ENCODE peak calls at places on chromosome 11, in five cellular contexts. K is K562, R is H1, B is HCT116, X is SK-N-SH. A is an unnamed sample.

GRCh38 chr11:110323786-110324185 is 27.4 kb upstream of the RDX start:
- DNase-seq in K (no peak), R (no peak), B (no peak), X (no peak), A (no peak)

GRCh38 chr11:2385156-2386151 is 8.3 kb downstream of the CD81 start:
- DNase-seq in K (no peak), R (no peak), B (no peak), X (no peak), A (no peak)

GRCh38 chr11:10742460-10743208 is 8.4 kb upstream of the CTR9 start:
- DNase-seq in K (peak), R (no peak), B (no peak), X (peak), A (no peak)

GRCh38 chr11:1494650-1495049 is 8.1 kb upstream of the MOB2 start:
- DNase-seq in K (no peak), R (no peak), B (no peak), X (no peak), A (peak)

GRCh38 chr11:64237484-64237951 is 3.1 kb downstream of the VEGFB start:
- DNase-seq in K (no peak), R (no peak), B (no peak), X (no peak), A (peak)

GRCh38 chr11:35177370-35177769 is 38.4 kb downstream of the CD44 start:
- DNase-seq in K (no peak), R (no peak), B (no peak), X (no peak), A (no peak)

GRCh38 chr11:23540101-23540561 is 679.9 kb upstream of the CCDC179 start:
- DNase-seq in K (peak), R (peak), B (no peak), X (peak), A (peak)

GRCh38 chr11:66981976-66982578 is 7.0 kb downstream of the C11orf86 start:
- DNase-seq in K (peak), R (no peak), B (peak), X (peak), A (peak)

GRCh38 chr11:10308208-10308954 is 3.5 kb downstream of the ADM start:
- DNase-seq in K (no peak), R (no peak), B (no peak), X (no peak), A (no peak)

GRCh38 chr11:92190535-92191206 is 33.9 kb upstream of the FAT3 start:
- DNase-seq in K (no peak), R (no peak), B (no peak), X (no peak), A (no peak)

GRCh38 chr11:131658952-131659351 is 288.5 kb downstream of the NTM start:
- DNase-seq in K (no peak), R (no peak), B (no peak), X (no peak), A (no peak)

GRCh38 chr11:118892515-118892914 is 8.8 kb downstream of the CXCR5 start:
- DNase-seq in K (no peak), R (no peak), B (no peak), X (no peak), A (peak)

GRCh38 chr11:121416909-121417567 is 35.1 kb upstream of the SORL1 start:
- DNase-seq in K (no peak), R (no peak), B (no peak), X (no peak), A (peak)

GRCh38 chr11:29623144-29623722 is 393.6 kb downstream of the KCNA4 start:
- DNase-seq in K (no peak), R (peak), B (no peak), X (no peak), A (no peak)

GRCh38 chr11:115939726-115940421 is 435.7 kb upstream of the CADM1 start:
- DNase-seq in K (no peak), R (no peak), B (no peak), X (no peak), A (no peak)

GRCh38 chr11:118876261-118876660 is 7.4 kb upstream of the CXCR5 start:
- DNase-seq in K (no peak), R (no peak), B (no peak), X (no peak), A (no peak)

GRCh38 chr11:36261094-36261493 is 28.1 kb downstream of the COMMD9 start:
- DNase-seq in K (no peak), R (no peak), B (no peak), X (no peak), A (no peak)

GRCh38 chr11:81070948-81071347 is 1630.1 kb upstream of the TENM4 start:
- DNase-seq in K (no peak), R (no peak), B (no peak), X (no peak), A (no peak)

GRCh38 chr11:2525166-2525861 is 80.5 kb downstream of the KCNQ1 start:
- DNase-seq in K (no peak), R (no peak), B (no peak), X (no peak), A (no peak)

GRCh38 chr11:2267871-2268825 is 2.2 kb downstream of the ASCL2 start:
- DNase-seq in K (no peak), R (no peak), B (no peak), X (no peak), A (no peak)

GRCh38 chr11:65454311-65454695 is 31.7 kb downstream of the NEAT1 start:
- DNase-seq in K (no peak), R (no peak), B (no peak), X (no peak), A (no peak)

GRCh38 chr11:8229299-8230177 is 34.1 kb downstream of the LMO1 start:
- DNase-seq in K (no peak), R (no peak), B (no peak), X (peak), A (no peak)

GRCh38 chr11:35927730-35928129 is 16.1 kb upstream of the LDLRAD3 start:
- DNase-seq in K (no peak), R (no peak), B (no peak), X (no peak), A (peak)

GRCh38 chr11:6925636-6926207 is 504 bp upstream of the ZNF215 start:
- DNase-seq in K (peak), R (no peak), B (peak), X (no peak), A (no peak)

GRCh38 chr11:23236846-23237550 is 376.7 kb upstream of the CCDC179 start:
- DNase-seq in K (no peak), R (no peak), B (no peak), X (no peak), A (no peak)

GRCh38 chr11:61297341-61297740 is 2.2 kb upstream of the VWCE start:
- DNase-seq in K (no peak), R (no peak), B (no peak), X (no peak), A (peak)

GRCh38 chr11:35365961-35366360 is 53.4 kb downstream of the SLC1A2 start:
- DNase-seq in K (no peak), R (no peak), B (no peak), X (no peak), A (no peak)

GRCh38 chr11:116576523-116576922 is 196.3 kb downstream of the BUD13 start:
- DNase-seq in K (no peak), R (no peak), B (no peak), X (no peak), A (no peak)

GRCh38 chr11:29343465-29344333 is 673.1 kb downstream of the KCNA4 start:
- DNase-seq in K (peak), R (peak), B (peak), X (peak), A (peak)

GRCh38 chr11:2480874-2481220 is 36.0 kb downstream of the KCNQ1 start:
- DNase-seq in K (no peak), R (no peak), B (no peak), X (no peak), A (no peak)

GRCh38 chr11:8719260-8720190 is 36.9 kb downstream of the RPL27A start:
- DNase-seq in K (no peak), R (no peak), B (peak), X (no peak), A (no peak)

GRCh38 chr11:2804701-2805387 is 80.7 kb downstream of the CDKN1C start:
- DNase-seq in K (no peak), R (peak), B (no peak), X (no peak), A (no peak)

GRCh38 chr11:33329705-33330329 is 72.6 kb downstream of the HIPK3 start:
- DNase-seq in K (peak), R (no peak), B (peak), X (peak), A (peak)

GRCh38 chr11:128686745-128687177 is 7.1 kb upstream of the FLI1 start:
- DNase-seq in K (no peak), R (peak), B (no peak), X (peak), A (peak)

DNA sequence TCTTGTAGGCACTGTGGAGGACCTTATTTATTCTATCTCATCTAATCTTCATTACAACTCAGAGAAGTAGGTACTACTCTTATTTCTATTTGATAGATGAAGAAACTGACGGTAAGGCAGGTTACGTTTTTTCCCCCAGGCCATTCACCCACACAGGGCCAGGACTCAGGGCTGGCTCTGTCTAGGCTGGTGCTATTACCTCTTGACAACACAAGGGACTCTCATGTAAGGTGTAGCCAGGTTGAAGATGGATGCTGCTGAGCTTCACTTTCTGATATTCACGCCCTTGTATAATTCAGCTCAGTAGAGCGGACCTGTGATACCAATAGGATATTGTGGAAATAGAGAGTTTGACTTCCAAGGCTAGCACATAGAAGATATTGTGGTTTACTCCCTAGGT is 413.1 kb upstream of the NARS2 start:
- DNase-seq in K (no peak), R (no peak), B (no peak), X (no peak), A (no peak)
- TF ChIP-seq JUND in K (no peak), R (no peak), B (no peak), X (no peak), A (no peak)

DNA sequence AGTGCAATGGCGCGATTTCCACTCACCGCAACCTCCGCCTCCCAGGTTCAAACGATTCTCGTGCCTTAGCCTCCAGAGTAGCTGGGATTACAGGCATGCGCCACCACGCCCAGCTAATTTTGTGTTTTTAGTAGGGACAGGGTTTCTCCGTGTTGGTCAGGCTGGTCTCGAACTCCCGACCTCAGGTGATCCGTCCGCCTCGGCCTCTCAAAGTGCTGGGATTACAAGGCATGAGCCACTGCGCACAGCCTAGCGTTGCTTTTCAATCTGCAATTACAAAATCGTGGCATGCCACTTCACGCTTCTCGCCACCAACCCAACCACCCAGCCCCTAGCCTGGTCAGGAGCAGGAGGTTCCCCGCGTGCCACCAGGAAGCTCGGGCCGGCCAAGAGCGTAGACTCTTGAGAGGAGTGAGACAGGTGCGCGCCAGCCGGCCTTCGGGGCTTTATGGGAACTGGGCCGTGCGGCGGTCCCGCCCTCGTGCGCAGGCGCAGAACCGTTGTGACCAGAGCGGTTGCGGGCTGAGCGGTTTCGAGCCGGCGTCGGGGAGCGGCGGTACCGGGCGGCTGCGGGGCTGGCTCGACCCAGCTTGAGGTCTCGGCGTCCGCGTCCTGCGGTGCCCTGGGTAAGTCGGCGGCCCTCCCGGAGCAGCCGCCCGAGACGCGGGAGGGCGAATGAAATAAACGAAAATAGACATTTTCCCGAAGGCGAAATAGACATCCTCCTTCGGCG is at the start of gene ASRGL1:
- DNase-seq in K (peak), R (peak), B (peak), X (peak), A (peak)
- TF ChIP-seq JUND in K (no peak), R (no peak), B (no peak), X (no peak), A (no peak)

GRCh38 chr11:62835336-62835735 is 2.7 kb upstream of the TEX54 start:
- DNase-seq in K (no peak), R (no peak), B (no peak), X (no peak), A (no peak)

GRCh38 chr11:62831520-62832345 is at the start of gene STX5:
- DNase-seq in K (peak), R (peak), B (peak), X (peak), A (peak)

GRCh38 chr11:62830904-62831519 is 839 bp downstream of the STX5 start:
- DNase-seq in K (peak), R (no peak), B (peak), X (peak), A (no peak)

DNA sequence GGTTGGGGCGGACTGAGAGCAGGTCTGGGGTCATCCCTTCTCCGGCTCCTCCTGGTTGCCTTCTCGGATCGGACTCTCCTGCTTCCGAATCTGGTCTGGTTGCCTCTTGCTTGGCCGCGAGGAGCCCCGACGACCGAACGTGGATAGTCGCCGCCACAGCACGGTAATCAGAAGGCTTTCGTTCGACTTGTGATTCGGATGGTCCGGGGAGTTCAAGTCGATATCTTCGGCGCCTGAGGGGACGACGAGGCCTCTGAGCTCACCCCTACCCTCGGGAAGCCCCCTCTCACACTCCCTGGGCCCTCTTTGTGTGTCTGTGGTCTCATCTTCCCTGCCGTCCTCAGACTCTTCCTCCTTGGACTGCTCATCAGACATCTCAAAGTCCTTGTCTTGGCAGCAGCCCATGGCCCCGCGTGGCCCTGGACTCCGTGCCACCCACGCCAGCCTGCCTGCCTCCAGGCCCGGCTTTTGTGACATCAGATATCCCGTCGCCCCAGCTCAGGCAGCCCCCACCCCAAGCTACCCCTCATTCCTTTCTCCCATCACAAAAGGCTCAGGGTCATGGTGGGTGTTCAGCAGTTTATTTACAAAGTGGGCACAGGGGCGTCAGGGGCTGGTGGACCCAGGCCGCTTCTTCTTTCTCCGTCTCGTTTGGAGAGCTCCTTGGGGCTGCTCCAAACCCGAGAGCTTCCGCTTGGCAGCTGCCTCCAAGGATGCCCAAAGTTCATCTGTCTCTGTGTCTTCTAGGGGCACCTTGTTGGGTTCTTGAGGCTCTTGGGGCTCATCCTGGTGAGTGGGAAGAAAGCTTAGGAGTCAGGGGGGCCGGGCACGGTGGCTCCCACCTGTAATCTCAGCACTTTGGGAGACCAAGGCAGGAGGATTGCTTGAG is at the start of gene TEX54:
- DNase-seq in K (no peak), R (no peak), B (no peak), X (no peak), A (no peak)
- TF ChIP-seq JUND in K (no peak), R (no peak), B (no peak), X (no peak), A (no peak)

GRCh38 chr11:108703916-108704315 is 39.0 kb downstream of the DDX10 start:
- DNase-seq in K (no peak), R (no peak), B (no peak), X (no peak), A (no peak)

GRCh38 chr11:108698844-108699642 is 34.2 kb downstream of the DDX10 start:
- DNase-seq in K (no peak), R (no peak), B (no peak), X (no peak), A (no peak)

GRCh38 chr11:108693852-108694251 is 29.0 kb downstream of the DDX10 start:
- DNase-seq in K (no peak), R (no peak), B (no peak), X (no peak), A (no peak)

GRCh38 chr11:108697872-108698473 is 33.1 kb downstream of the DDX10 start:
- DNase-seq in K (peak), R (no peak), B (peak), X (peak), A (peak)
- TF ChIP-seq JUND in K (peak), R (no peak), B (no peak), X (no peak), A (no peak)

GRCh38 chr11:77322506-77322905 is 21.0 kb upstream of the GDPD4 start:
- DNase-seq in K (no peak), R (no peak), B (no peak), X (no peak), A (no peak)
- TF ChIP-seq JUND in K (no peak), R (no peak), B (no peak), X (no peak), A (no peak)

GRCh38 chr11:19869946-19870589 is 157.4 kb downstream of the NAV2 start:
- DNase-seq in K (no peak), R (no peak), B (no peak), X (no peak), A (no peak)
- TF ChIP-seq JUND in K (no peak), R (no peak), B (no peak), X (no peak), A (no peak)